ENCODE peak calls at places on chromosome 5, in six cellular contexts. O is HepG2, E is tibial nerve, D is stomach, W is A549, H is sigmoid colon. X is an unnamed sample.

GRCh38 chr5:44714871-44715580 is 93.7 kb upstream of the MRPS30 start:
- DNase-seq in O (no peak), E (no peak), D (no peak), W (no peak), H (no peak), X (no peak)

GRCh38 chr5:132459983-132460834 is 30.4 kb downstream of the IRF1 start:
- DNase-seq in O (no peak), E (no peak), D (peak; percentile 64), W (no peak), H (peak; percentile 60), X (no peak)

GRCh38 chr5:160298189-160298588 is 14.2 kb downstream of the CCNJL start:
- DNase-seq in O (no peak), E (no peak), D (peak; percentile 20), W (no peak), H (no peak), X (no peak)

GRCh38 chr5:161165998-161166660 is 314.1 kb upstream of the ATP10B start:
- DNase-seq in O (no peak), E (no peak), D (no peak), W (no peak), H (no peak), X (no peak)

GRCh38 chr5:176190886-176191755 is 47.1 kb upstream of the SIMC1 start:
- DNase-seq in O (no peak), E (no peak), D (no peak), W (no peak), H (no peak), X (no peak)

GRCh38 chr5:84430863-84431663 is 46.4 kb upstream of the EDIL3 start:
- DNase-seq in O (no peak), E (no peak), D (no peak), W (no peak), H (no peak), X (no peak)

GRCh38 chr5:64688965-64689364 is 1.3 kb upstream of the SHISAL2B start:
- DNase-seq in O (no peak), E (no peak), D (no peak), W (no peak), H (no peak), X (no peak)

GRCh38 chr5:4079881-4080280 is 484.2 kb downstream of the IRX1 start:
- DNase-seq in O (no peak), E (no peak), D (no peak), W (no peak), H (no peak), X (no peak)

GRCh38 chr5:79517601-79518000 is 3.7 kb upstream of the HOMER1 start:
- DNase-seq in O (no peak), E (no peak), D (no peak), W (no peak), H (no peak), X (no peak)

GRCh38 chr5:159965031-159965837 is 43.7 kb upstream of the TTC1 start:
- DNase-seq in O (peak; percentile 20), E (no peak), D (peak; percentile 55), W (peak; percentile 36), H (no peak), X (peak; percentile 62)

GRCh38 chr5:84253946-84254345 is 130.7 kb downstream of the EDIL3 start:
- DNase-seq in O (no peak), E (no peak), D (no peak), W (no peak), H (no peak), X (no peak)

GRCh38 chr5:5182508-5183191 is 42.5 kb downstream of the ADAMTS16 start:
- DNase-seq in O (no peak), E (no peak), D (no peak), W (no peak), H (no peak), X (no peak)

GRCh38 chr5:64384761-64385160 is 121.1 kb upstream of the RGS7BP start:
- DNase-seq in O (peak; percentile 12), E (no peak), D (no peak), W (no peak), H (no peak), X (no peak)

GRCh38 chr5:16889972-16890519 is 46.0 kb downstream of the MYO10 start:
- DNase-seq in O (no peak), E (no peak), D (no peak), W (no peak), H (no peak), X (no peak)

GRCh38 chr5:177498013-177498847 is 826 bp upstream of the PDLIM7 start:
- DNase-seq in O (peak; percentile 24), E (no peak), D (peak; percentile 45), W (no peak), H (peak; percentile 84), X (peak; percentile 75)

GRCh38 chr5:175670358-175670757 is 12.5 kb downstream of the HRH2 start:
- DNase-seq in O (no peak), E (no peak), D (no peak), W (no peak), H (no peak), X (no peak)

GRCh38 chr5:94245608-94246007 is 372.8 kb downstream of the KIAA0825 start:
- DNase-seq in O (no peak), E (no peak), D (no peak), W (no peak), H (no peak), X (no peak)

GRCh38 chr5:72018158-72018803 is 89.0 kb upstream of the MAP1B start:
- DNase-seq in O (peak; percentile 39), E (no peak), D (peak; percentile 62), W (peak; percentile 54), H (no peak), X (peak; percentile 18)

GRCh38 chr5:150429410-150429873 is 16.7 kb upstream of the CD74 start:
- DNase-seq in O (no peak), E (no peak), D (no peak), W (no peak), H (no peak), X (no peak)

DNA sequence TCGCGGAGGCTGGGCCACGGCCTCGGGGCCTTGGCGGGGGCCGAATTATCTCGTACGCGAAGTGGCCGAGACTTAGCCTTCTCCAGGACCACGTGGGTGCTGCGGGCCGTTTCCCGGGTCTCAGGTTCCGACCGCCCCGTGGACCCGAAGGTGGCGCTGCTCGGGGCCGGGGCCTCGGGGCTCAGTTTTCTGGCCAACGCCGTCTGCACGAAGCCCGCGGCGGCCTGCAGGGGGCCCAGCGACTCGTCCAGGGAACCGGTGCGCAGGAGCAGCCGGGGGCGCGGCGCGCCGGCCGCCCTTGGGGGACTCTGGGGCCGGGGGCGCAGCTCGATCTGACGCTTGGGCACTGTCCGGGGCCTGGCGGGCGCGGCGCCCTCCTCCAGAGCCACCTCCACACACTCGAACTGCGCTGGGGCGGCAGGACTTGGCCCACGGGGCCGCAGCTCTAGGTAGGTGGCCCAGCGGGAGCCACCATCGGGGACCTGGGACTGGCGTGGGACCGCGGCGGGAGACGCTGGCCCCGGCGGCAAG is 716 bp downstream of the PROB1 start:
- DNase-seq in O (no peak), E (no peak), D (no peak), W (no peak), H (no peak), X (peak; percentile 69)
- H3K4me1 ChIP-seq in O (peaks cover 30% of the 10 kb centered on the region), E (peaks cover 40% of the 10 kb centered on the region), D (peaks cover 52% of the 10 kb centered on the region), W (peaks cover 38% of the 10 kb centered on the region), H (no peaks in the 10 kb centered on the region), X (peaks cover 9% of the 10 kb centered on the region)

GRCh38 chr5:125480901-125481300 is 734.5 kb upstream of the ZNF608 start:
- DNase-seq in O (no peak), E (no peak), D (no peak), W (no peak), H (no peak), X (no peak)
- TF ChIP-seq EP300 in O (no peak), E (no peak), D (no peak), W (no peak), H (no peak), X (no peak)

DNA sequence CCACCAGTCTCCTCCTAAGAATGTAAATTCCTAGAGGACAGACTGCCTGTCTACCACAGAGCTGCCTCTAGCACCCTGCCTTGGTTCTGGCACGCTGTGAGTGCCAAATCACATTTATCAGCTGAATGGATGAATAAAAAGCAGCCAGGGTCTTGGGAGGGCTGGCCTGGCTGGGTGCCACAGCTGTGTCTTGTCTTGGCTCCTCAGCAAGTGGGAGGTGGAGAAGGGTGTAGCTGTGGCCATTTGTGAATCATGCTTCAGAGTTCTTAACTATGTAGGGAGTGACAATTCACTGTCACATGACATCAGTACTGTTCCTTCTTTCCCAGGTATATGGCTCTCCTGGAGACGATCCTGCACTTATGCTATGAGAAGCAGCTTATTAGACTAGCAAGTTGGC is 70.6 kb downstream of the DCP2 start:
- DNase-seq in O (no peak), E (no peak), D (no peak), W (no peak), H (no peak), X (peak; percentile 56)
- H3K4me1 ChIP-seq in O (no peaks in the 10 kb centered on the region), E (peaks cover 40% of the 10 kb centered on the region), D (no peaks in the 10 kb centered on the region), W (peaks cover 12% of the 10 kb centered on the region), H (no peaks in the 10 kb centered on the region), X (peaks cover 14% of the 10 kb centered on the region)

GRCh38 chr5:851553-851952 is 767 bp upstream of the ZDHHC11 start:
- DNase-seq in O (no peak), E (no peak), D (no peak), W (no peak), H (peak; percentile 40), X (peak; percentile 25)
- TF ChIP-seq EP300 in O (no peak), E (no peak), D (no peak), W (no peak), H (no peak), X (no peak)

DNA sequence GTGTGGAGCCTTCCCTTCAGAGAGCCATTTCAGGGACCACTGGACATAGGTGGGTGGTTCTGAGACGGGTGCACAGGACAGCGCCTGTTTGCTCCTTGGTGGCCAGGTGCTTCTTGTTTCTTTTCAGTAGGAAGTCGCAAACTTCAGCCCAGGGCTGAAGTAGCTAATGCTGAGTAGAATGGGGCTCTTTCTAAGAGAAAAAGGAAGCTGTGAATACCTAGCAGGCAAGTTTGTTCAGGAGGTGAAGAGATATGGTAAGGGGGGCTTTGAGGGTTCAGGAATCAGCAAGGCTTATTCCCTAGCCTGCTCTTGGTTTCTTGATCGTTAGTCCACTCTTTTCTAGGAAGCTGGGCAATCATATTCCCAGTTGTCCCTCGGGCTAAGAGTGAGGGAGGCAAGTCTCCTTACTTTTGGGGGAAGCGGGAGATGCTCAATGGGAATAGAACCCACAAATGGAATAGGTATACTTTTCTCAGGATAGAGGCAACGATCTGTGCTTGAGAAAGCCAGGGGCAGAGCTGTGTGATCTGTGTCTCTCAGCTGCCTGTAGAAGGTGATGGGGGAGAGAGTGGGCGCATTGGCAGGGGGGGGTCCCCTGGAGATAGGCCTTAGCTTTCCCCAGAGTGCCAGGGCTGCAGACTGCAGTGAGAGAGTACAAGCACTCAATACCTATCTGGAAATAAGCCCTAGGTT is 1.9 kb upstream of the PURA start:
- DNase-seq in O (no peak), E (no peak), D (no peak), W (no peak), H (no peak), X (no peak)
- H3K4me1 ChIP-seq in O (peaks cover 57% of the 10 kb centered on the region), E (peaks cover 73% of the 10 kb centered on the region), D (peaks cover 72% of the 10 kb centered on the region), W (peaks cover 46% of the 10 kb centered on the region), H (no peaks in the 10 kb centered on the region), X (peaks cover 17% of the 10 kb centered on the region)

GRCh38 chr5:10588779-10589447 is 25.0 kb downstream of the ANKRD33B start:
- DNase-seq in O (no peak), E (no peak), D (no peak), W (no peak), H (peak; percentile 34), X (no peak)
- TF ChIP-seq EP300 in O (no peak), E (no peak), D (no peak), W (no peak), H (no peak), X (no peak)

DNA sequence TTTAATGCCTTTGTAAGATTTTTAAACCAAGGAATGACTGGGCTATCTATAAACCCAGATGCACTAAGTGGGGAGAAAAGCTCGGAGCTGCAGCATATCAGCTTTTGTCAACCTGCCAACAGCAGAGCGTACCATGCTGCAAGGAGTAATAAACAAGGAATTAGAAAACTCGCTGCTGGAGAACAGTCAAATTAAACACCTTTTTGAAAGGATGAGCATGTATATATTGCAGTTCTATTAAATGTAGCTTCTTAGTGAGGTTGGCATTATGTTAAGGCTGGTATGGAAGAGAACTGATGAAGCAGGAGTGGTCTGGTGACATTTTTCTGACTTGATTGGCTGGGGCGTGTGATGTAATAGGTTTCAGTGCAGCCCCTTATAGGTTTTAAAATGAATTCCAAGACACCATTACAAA is 74.7 kb downstream of the PIK3R1 start:
- DNase-seq in O (no peak), E (no peak), D (peak; percentile 52), W (no peak), H (peak; percentile 80), X (peak; percentile 38)
- H3K4me1 ChIP-seq in O (peaks cover 54% of the 10 kb centered on the region), E (peaks cover 83% of the 10 kb centered on the region), D (peaks cover 42% of the 10 kb centered on the region), W (peaks cover 49% of the 10 kb centered on the region), H (no peaks in the 10 kb centered on the region), X (peaks cover 6% of the 10 kb centered on the region)